ENCODE peak calls at places on chromosomes 6 and 20, in five cellular contexts. Q is right atrium auricular region; V is foreskin fibroblast; L is stimulated activated CD8-positive, alpha-beta memory T cell treated with anti-CD3 and anti-CD28 coated beads, Interleukin-4, amount 100 ng/mL, for 48 hours; D is iPS DF 6.9. R is an unnamed sample.

GRCh38 chr6:75171581-75172360 is 34.1 kb downstream of the COL12A1 start:
- DNase-seq in Q (no peak), V (no peak), L (no peak), D (no peak), R (no peak)

GRCh38 chr20:15475483-15475882 is 1097.8 kb downstream of the KIF16B start:
- DNase-seq in Q (no peak), V (peak; percentile 10), L (no peak), D (no peak), R (no peak)

GRCh38 chr6:12261502-12261901 is 28.7 kb upstream of the EDN1 start:
- DNase-seq in Q (no peak), V (peak; percentile 45), L (no peak), D (no peak), R (no peak)

GRCh38 chr20:43409041-43409913 is 48.4 kb upstream of the SRSF6 start:
- DNase-seq in Q (no peak), V (peak; percentile 66), L (peak; percentile 34), D (no peak), R (peak; percentile 41)

GRCh38 chr6:26532699-26533523 is 5.3 kb upstream of the HMGN4 start:
- DNase-seq in Q (peak; percentile 98), V (peak; percentile 93), L (peak; percentile 99), D (no peak), R (peak; percentile 78)

GRCh38 chr20:39874049-39874893 is 814.8 kb downstream of the MAFB start:
- DNase-seq in Q (peak; percentile 86), V (peak; percentile 84), L (peak; percentile 63), D (peak; percentile 85), R (peak; percentile 81)

GRCh38 chr6:44575644-44576043 is 188.1 kb downstream of the CDC5L start:
- DNase-seq in Q (no peak), V (peak; percentile 27), L (no peak), D (no peak), R (no peak)

GRCh38 chr20:47672166-47672565 is 113.1 kb downstream of the SULF2 start:
- DNase-seq in Q (no peak), V (no peak), L (no peak), D (no peak), R (no peak)

R was measured in SW 1271.